ENCODE peak calls at places on chromosomes 5 and 9, in five cellular contexts. X is activated naive CD4-positive, alpha-beta T cell; C is adrenal gland; T is stimulated activated CD8-positive, alpha-beta memory T cell treated with anti-CD3 and anti-CD28 coated beads, Interleukin-4, amount 100 ng/mL, for 48 hours; O is WTC11. M is an unnamed sample.

GRCh38 chr9:97397220-97397619 is 14.7 kb upstream of the TDRD7 start:
- DNase-seq in C (no peak), O (no peak), X (no peak), T (peak), M (no peak)

GRCh38 chr5:177546262-177546741 is 8.1 kb downstream of the FAM193B start:
- DNase-seq in C (peak), O (no peak), T (no peak), X (no peak), M (peak)

GRCh38 chr9:107044872-107045271 is 181.9 kb downstream of the ZNF462 start:
- DNase-seq in C (no peak), T (peak), X (no peak), O (peak), M (no peak)

GRCh38 chr5:57422993-57423392 is 59.6 kb downstream of the ACTBL2 start:
- DNase-seq in T (no peak), O (no peak), C (no peak), X (no peak), M (no peak)

GRCh38 chr5:32711693-32712462 is 757 bp downstream of the NPR3 start:
- DNase-seq in O (peak), X (no peak), T (peak), C (no peak), M (peak)

GRCh38 chr5:167623354-167623753 is 668.1 kb upstream of the WWC1 start:
- DNase-seq in O (no peak), T (no peak), X (no peak), C (no peak), M (no peak)

GRCh38 chr9:124767830-124768229 is 3.3 kb downstream of the NR6A1 start:
- DNase-seq in T (no peak), C (no peak), O (no peak), X (no peak), M (no peak)

GRCh38 chr9:101235105-101235866 is 149.5 kb downstream of the BAAT start:
- DNase-seq in T (no peak), C (no peak), X (no peak), O (no peak), M (peak)

GRCh38 chr9:133160742-133161541 is 2.8 kb downstream of the GBGT1 start:
- DNase-seq in X (no peak), C (peak), T (no peak), O (peak), M (peak)

GRCh38 chr5:34412769-34413168 is 243.4 kb upstream of the RAI14 start:
- DNase-seq in O (no peak), X (no peak), C (no peak), T (no peak), M (peak)

GRCh38 chr5:169911448-169912212 is 68.7 kb downstream of the INSYN2B start:
- DNase-seq in X (no peak), T (no peak), C (no peak), O (no peak), M (no peak)

GRCh38 chr9:128893354-128893753 is 11.4 kb downstream of the LRRC8A start:
- DNase-seq in X (no peak), O (no peak), C (no peak), T (no peak), M (no peak)

GRCh38 chr5:3592298-3592697 is 3.3 kb upstream of the IRX1 start:
- DNase-seq in O (peak), T (no peak), X (no peak), C (no peak), M (no peak)

GRCh38 chr9:124261787-124262595 is 4.2 kb downstream of the NEK6 start:
- DNase-seq in C (no peak), O (no peak), T (no peak), X (no peak), M (peak)

GRCh38 chr9:34451135-34451534 is 7.2 kb downstream of the FAM219A start:
- DNase-seq in T (no peak), O (no peak), C (peak), X (no peak), M (no peak)

GRCh38 chr5:1164696-1165630 is 36.4 kb upstream of the SLC6A19 start:
- DNase-seq in T (no peak), O (no peak), C (no peak), X (no peak), M (no peak)

GRCh38 chr5:41414598-41414997 is 95.8 kb downstream of the PLCXD3 start:
- DNase-seq in O (no peak), T (no peak), X (no peak), C (peak), M (peak)

GRCh38 chr5:180486636-180487149 is 7.5 kb upstream of the CNOT6 start:
- DNase-seq in O (no peak), C (peak), X (no peak), T (no peak), M (no peak)

GRCh38 chr5:141245250-141245717 is at the start of gene PCDHB15:
- DNase-seq in C (no peak), O (peak), X (no peak), T (peak), M (peak)